ENCODE peak calls at places on chromosomes 13 and 19, in four cellular contexts. W is GM12878, F is HepG2, Z is H1. D is an unnamed sample.

GRCh38 chr13:73993661-73994060 is 140.5 kb downstream of the KLF12 start:
- DNase-seq in F (no peak), W (no peak), Z (no peak), D (no peak)

GRCh38 chr13:59625121-59625520 is 538.6 kb downstream of the DIAPH3 start:
- DNase-seq in Z (no peak), W (no peak), F (no peak), D (no peak)

GRCh38 chr13:33842207-33842606 is 24.3 kb downstream of the RFC3 start:
- DNase-seq in Z (no peak), F (no peak), W (no peak), D (no peak)

GRCh38 chr19:42577016-42577415 is 17.7 kb downstream of the CEACAM8 start:
- DNase-seq in W (no peak), F (no peak), Z (no peak), D (no peak)

GRCh38 chr19:30936276-30936675 is 413.0 kb downstream of the TSHZ3 start:
- DNase-seq in Z (no peak), F (no peak), W (no peak), D (no peak)

GRCh38 chr13:24511019-24511823 is 1.4 kb downstream of the PARP4 start:
- DNase-seq in W (peak), F (peak), Z (no peak), D (no peak)

GRCh38 chr13:48528720-48529119 is 4.2 kb downstream of the RCBTB2 start:
- DNase-seq in Z (no peak), F (no peak), W (peak), D (no peak)

GRCh38 chr13:113804017-113804702 is 45.1 kb downstream of the TMEM255B start:
- DNase-seq in F (no peak), Z (no peak), W (no peak), D (no peak)

GRCh38 chr19:16041571-16042386 is 34.5 kb upstream of the TPM4 start:
- DNase-seq in F (peak), Z (peak), W (no peak), D (peak)

GRCh38 chr19:41994521-41994971 is 516 bp upstream of the ATP1A3 start:
- DNase-seq in W (no peak), Z (no peak), F (no peak), D (no peak)

GRCh38 chr19:43594710-43595604 is 977 bp downstream of the IRGQ start:
- DNase-seq in W (no peak), Z (no peak), F (peak), D (peak)

GRCh38 chr19:6501740-6502648 is at the start of gene TUBB4A:
- DNase-seq in F (no peak), W (no peak), Z (no peak), D (no peak)

GRCh38 chr19:14563989-14564650 is 7.7 kb downstream of the NDUFB7 start:
- DNase-seq in Z (peak), W (no peak), F (no peak), D (peak)

GRCh38 chr13:113493315-113493951 is 2.9 kb upstream of the DCUN1D2 start:
- DNase-seq in Z (no peak), W (peak), F (peak), D (no peak)

GRCh38 chr13:24142886-24143285 is 17.6 kb upstream of the SPATA13 start:
- DNase-seq in F (no peak), Z (no peak), W (no peak), D (no peak)

GRCh38 chr13:40453666-40454030 is 212.8 kb downstream of the FOXO1 start:
- DNase-seq in W (no peak), F (no peak), Z (no peak), D (no peak)

GRCh38 chr13:94309997-94310842 is 169.3 kb downstream of the DCT start:
- DNase-seq in F (no peak), W (no peak), Z (no peak), D (no peak)

GRCh38 chr13:100512422-100512821 is 76.2 kb downstream of the GGACT start:
- DNase-seq in Z (no peak), W (no peak), F (no peak), D (no peak)

GRCh38 chr19:56547535-56547934 is 8.8 kb downstream of the ZFP28 start:
- DNase-seq in F (no peak), W (no peak), Z (no peak), D (no peak)

GRCh38 chr13:20105161-20105689 is 55.6 kb downstream of the GJA3 start:
- DNase-seq in W (no peak), F (no peak), Z (no peak), D (no peak)

GRCh38 chr19:17103177-17103576 is 27.6 kb downstream of the MYO9B start:
- DNase-seq in F (peak), W (no peak), Z (peak), D (peak)

GRCh38 chr19:53600217-53600616 is 31.6 kb upstream of the DPRX start:
- DNase-seq in Z (no peak), F (no peak), W (no peak), D (no peak)

GRCh38 chr19:11387154-11388034 is 3.3 kb upstream of the EPOR start:
- DNase-seq in Z (no peak), F (peak), W (no peak), D (no peak)

GRCh38 chr13:47945738-47946137 is 55.3 kb downstream of the SUCLA2 start:
- DNase-seq in F (peak), W (no peak), Z (no peak), D (no peak)

GRCh38 chr13:113918580-113918979 is 54.7 kb upstream of the GAS6 start:
- DNase-seq in Z (no peak), W (no peak), F (no peak), D (no peak)

GRCh38 chr19:6969490-6969889 is 51.7 kb downstream of the MBD3L2B start:
- DNase-seq in Z (no peak), F (no peak), W (no peak), D (no peak)

GRCh38 chr19:375395-376110 is 31.0 kb upstream of the MIER2 start:
- DNase-seq in Z (no peak), W (no peak), F (no peak), D (no peak)

GRCh38 chr19:2758601-2759313 is 18.9 kb upstream of the SLC39A3 start:
- DNase-seq in Z (no peak), F (no peak), W (no peak), D (no peak)

GRCh38 chr13:64333888-64334287 is 2896.2 kb downstream of the PCDH9 start:
- DNase-seq in W (no peak), F (no peak), Z (no peak), D (no peak)

GRCh38 chr13:64332048-64332447 is 2898.1 kb downstream of the PCDH9 start:
- DNase-seq in Z (no peak), W (no peak), F (no peak), D (no peak)
- TF ChIP-seq SUZ12 in Z (no peak), W (no peak), F (no peak), D (no peak)

DNA sequence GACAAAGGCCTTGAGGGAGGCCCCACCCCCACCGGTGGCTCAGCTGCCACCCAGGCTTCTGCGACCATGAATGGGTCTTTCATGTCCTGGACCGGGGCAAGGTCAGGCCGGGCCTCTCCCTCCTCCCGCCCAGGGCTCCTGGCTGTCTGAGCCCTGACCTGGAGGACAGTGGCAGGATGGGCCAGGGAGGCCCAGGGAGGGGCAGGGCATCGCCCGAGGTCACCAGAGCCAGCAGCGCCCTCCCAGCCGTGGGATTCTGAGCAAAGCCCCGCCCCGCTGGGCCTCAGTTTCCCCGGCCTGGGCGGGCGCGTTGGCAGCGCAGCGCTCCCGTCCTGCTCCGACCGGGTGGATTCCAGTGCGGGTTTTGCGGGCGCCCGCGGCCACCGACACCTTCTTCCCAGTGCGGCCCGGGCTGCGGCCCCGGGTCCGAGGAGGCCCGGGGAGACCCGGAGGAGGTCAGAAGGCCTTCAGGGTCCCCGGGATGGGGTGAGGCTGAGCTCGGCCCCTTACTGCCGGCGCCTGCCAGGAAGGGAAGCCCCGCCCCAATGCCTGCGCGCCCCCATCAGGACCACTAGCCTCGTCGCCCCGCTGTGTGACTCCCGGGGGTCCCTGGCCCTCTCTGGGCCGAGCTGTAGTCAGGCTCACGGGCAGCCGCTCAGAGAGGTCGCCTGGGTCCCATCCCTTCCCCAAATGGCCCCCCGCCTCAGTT is 24.6 kb upstream of the SEMA6B start:
- DNase-seq in Z (no peak), F (peak), W (no peak), D (no peak)
- TF ChIP-seq ZNF274 in Z (no peak), F (no peak), W (no peak), D (no peak)

GRCh38 chr13:109587689-109588088 is 198.7 kb downstream of the IRS2 start:
- DNase-seq in Z (no peak), F (no peak), W (no peak), D (no peak)
- TF ChIP-seq SUZ12 in Z (no peak), F (no peak), W (no peak), D (no peak)

DNA sequence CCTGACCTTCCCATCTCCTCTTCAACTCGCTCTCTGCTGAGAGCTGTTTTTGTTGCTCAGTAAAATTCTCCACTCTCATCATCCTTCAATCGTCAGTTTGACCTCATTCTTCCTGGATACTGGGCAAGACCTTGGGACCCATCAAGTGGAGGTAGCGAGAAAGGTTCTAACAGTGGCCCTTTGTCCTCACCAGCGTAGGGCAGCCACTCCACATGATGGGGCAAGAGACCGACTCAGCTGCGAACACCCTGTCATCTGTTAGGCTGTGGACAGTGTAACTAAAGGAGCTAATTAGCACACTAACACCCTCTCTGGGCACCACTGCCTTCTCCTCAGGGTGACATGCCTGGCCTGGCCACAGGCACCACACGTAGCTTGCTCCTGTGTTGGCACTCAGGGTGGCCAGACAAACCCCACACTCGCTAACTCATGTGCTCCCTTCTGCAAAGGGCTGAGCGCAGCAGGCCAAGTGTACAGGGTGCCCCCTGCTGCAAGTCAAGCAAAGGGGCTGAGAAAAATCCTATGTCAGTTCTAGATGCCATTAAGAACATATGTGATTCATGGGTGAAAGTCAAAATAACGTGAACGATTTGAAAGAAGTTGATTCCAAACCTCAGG is 1216.0 kb downstream of the SLITRK5 start:
- DNase-seq in F (peak), W (no peak), Z (no peak), D (no peak)
- TF ChIP-seq ZNF274 in F (no peak), W (no peak), Z (no peak), D (no peak)

GRCh38 chr13:110503979-110504499 is 57.5 kb downstream of the RAB20 start:
- DNase-seq in F (no peak), W (no peak), Z (no peak), D (no peak)
- TF ChIP-seq SUZ12 in F (no peak), W (no peak), Z (no peak), D (no peak)

DNA sequence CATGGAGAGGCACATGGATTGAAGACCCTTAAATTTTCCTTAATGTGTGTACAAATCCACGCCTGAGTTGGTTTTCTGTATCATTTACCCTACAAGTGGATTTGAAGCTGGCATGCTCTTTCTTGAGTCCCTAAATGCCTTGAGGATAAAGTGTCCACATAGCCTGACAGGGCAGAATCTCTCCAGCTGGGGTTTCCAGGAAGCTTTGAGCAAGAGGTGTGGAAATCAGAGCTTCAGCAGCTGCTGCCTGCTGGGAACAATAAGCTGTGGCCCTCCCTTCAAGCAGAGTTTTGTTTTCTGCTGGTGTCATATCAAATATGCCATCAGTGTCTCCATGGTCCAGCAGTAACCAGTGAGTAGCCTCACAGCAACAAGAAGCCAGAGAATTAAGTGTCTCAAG is 120.3 kb upstream of the SERTM1 start:
- DNase-seq in Z (no peak), W (no peak), F (no peak), D (no peak)
- TF ChIP-seq ZNF274 in Z (no peak), W (no peak), F (no peak), D (no peak)

GRCh38 chr19:38173324-38174041 is 50.5 kb downstream of the DPF1 start:
- DNase-seq in Z (no peak), F (no peak), W (no peak), D (no peak)
- TF ChIP-seq SUZ12 in Z (no peak), F (no peak), W (no peak), D (no peak)

GRCh38 chr19:49094505-49095482 is 9.5 kb downstream of the SNRNP70 start:
- DNase-seq in F (no peak), Z (no peak), W (no peak), D (no peak)

GRCh38 chr19:49098795-49099194 is 13.5 kb downstream of the SNRNP70 start:
- DNase-seq in F (no peak), W (no peak), Z (no peak), D (no peak)

GRCh38 chr19:49102303-49102702 is 11.9 kb upstream of the LIN7B start:
- DNase-seq in Z (no peak), F (no peak), W (no peak), D (no peak)

GRCh38 chr19:49101160-49101559 is 13.0 kb upstream of the LIN7B start:
- DNase-seq in Z (no peak), W (no peak), F (no peak), D (no peak)

GRCh38 chr19:49097453-49098288 is 12.4 kb downstream of the SNRNP70 start:
- DNase-seq in W (no peak), Z (peak), F (peak), D (no peak)
- TF ChIP-seq ZNF274 in W (no peak), Z (no peak), F (no peak), D (no peak)

GRCh38 chr13:30132623-30133553 is 174.5 kb downstream of the KATNAL1 start:
- DNase-seq in W (no peak), F (peak), Z (peak), D (peak)

GRCh38 chr13:30135351-30135750 is 172.0 kb downstream of the KATNAL1 start:
- DNase-seq in W (no peak), F (no peak), Z (no peak), D (no peak)

GRCh38 chr13:30134578-30134977 is 172.8 kb downstream of the KATNAL1 start:
- DNase-seq in F (no peak), Z (no peak), W (no peak), D (no peak)

GRCh38 chr13:30133554-30133912 is 173.8 kb downstream of the KATNAL1 start:
- DNase-seq in Z (no peak), F (no peak), W (no peak), D (no peak)

DNA sequence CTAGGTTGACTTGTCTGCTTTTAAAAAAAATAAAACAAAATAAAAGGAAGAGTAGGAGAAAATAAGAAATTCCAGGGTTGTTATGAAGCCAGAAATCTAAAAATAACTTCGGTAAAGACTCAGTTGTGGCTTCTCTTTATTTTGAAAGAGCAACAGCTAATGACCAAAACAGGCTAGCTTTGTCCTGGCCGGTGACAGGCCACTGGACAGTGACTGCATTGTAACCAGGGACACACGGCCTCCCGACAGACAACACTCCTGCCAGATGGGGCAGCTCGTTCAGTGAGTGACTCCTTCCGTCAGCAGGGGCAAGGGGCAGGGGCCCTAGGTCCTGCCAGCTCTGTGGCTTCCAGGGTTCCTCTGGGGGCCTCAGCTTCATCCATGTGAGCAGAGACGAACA is 173.4 kb downstream of the KATNAL1 start:
- DNase-seq in F (no peak), Z (no peak), W (no peak), D (no peak)
- TF ChIP-seq SUZ12 in F (no peak), Z (no peak), W (no peak), D (no peak)

D was measured in NT2/D1.